ENCODE peak calls at places on chromosomes 6 and 20, in six cellular contexts. D, O, W, E, S and M are unnamed samples.

GRCh38 chr6:137303436-137303835 is 84.3 kb upstream of the IFNGR1 start:
- DNase-seq in D (no peak), O (no peak), W (no peak), E (no peak), S (no peak), M (no peak)

GRCh38 chr20:48879609-48880008 is 41.9 kb upstream of the ARFGEF2 start:
- DNase-seq in D (no peak), O (peak; percentile 57), W (peak; percentile 39), E (peak; percentile 53), S (peak; percentile 7), M (no peak)

GRCh38 chr6:42251911-42252637 is 34.4 kb upstream of the MRPS10 start:
- DNase-seq in D (no peak), O (no peak), W (peak; percentile 73), E (peak; percentile 56), S (no peak), M (no peak)

GRCh38 chr6:56839533-56840183 is 115.2 kb upstream of the BEND6 start:
- DNase-seq in D (no peak), O (no peak), W (no peak), E (no peak), S (no peak), M (no peak)

GRCh38 chr6:31797607-31798006 is 2.1 kb upstream of the VARS1 start:
- DNase-seq in D (no peak), O (no peak), W (no peak), E (no peak), S (no peak), M (no peak)

GRCh38 chr6:2714359-2714895 is 36.3 kb downstream of the MYLK4 start:
- DNase-seq in D (no peak), O (no peak), W (peak; percentile 96), E (peak; percentile 66), S (peak; percentile 58), M (no peak)

GRCh38 chr20:50624351-50625016 is 66.9 kb downstream of the RIPOR3 start:
- DNase-seq in D (peak; percentile 46), O (peak; percentile 80), W (no peak), E (no peak), S (peak; percentile 57), M (no peak)

GRCh38 chr6:43924222-43924702 is 154.3 kb downstream of the VEGFA start:
- DNase-seq in D (no peak), O (no peak), W (peak; percentile 32), E (no peak), S (no peak), M (no peak)

GRCh38 chr6:98847767-98848538 is 13.6 kb downstream of the POU3F2 start:
- DNase-seq in D (no peak), O (no peak), W (peak; percentile 14), E (no peak), S (no peak), M (no peak)

GRCh38 chr20:40286991-40287531 is 402.0 kb downstream of the MAFB start:
- DNase-seq in D (peak; percentile 97), O (peak; percentile 72), W (peak; percentile 49), E (no peak), S (peak; percentile 97), M (no peak)

GRCh38 chr6:1645466-1646185 is 35.9 kb downstream of the FOXC1 start:
- DNase-seq in D (no peak), O (no peak), W (no peak), E (no peak), S (no peak), M (no peak)

DNA sequence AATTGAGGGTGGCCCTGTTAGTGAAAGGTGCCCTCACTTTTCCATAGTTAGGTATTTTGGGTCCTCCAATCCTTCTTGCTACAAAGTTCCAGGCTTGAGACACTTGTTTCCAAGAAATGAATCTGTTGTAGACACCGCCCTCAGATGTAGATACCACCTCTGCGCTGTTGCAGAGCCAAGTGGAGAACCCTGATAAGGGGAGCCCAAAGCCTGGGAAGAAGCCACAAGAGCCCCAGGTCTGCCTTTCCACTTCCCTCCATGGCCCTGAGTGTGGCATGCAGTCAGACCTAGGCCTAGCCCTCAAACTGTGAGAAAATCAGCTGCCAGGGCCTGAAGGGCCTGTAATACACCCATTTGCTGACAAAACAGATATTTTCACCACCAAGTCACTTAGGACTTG is 37.1 kb downstream of the DTD1 start:
- DNase-seq in D (no peak), O (no peak), W (no peak), E (no peak), S (no peak), M (no peak)
- TF ChIP-seq CTCF in D (no peak), O (no peak), W (no peak), E (no peak), S (no peak), M (no peak)

GRCh38 chr6:116280960-116281316 is 1.2 kb upstream of the TSPYL1 start:
- DNase-seq in D (no peak), O (no peak), W (no peak), E (no peak), S (no peak), M (no peak)
- TF ChIP-seq CTCF in D (no peak), O (no peak), W (no peak), E (no peak), S (no peak), M (no peak)

DNA sequence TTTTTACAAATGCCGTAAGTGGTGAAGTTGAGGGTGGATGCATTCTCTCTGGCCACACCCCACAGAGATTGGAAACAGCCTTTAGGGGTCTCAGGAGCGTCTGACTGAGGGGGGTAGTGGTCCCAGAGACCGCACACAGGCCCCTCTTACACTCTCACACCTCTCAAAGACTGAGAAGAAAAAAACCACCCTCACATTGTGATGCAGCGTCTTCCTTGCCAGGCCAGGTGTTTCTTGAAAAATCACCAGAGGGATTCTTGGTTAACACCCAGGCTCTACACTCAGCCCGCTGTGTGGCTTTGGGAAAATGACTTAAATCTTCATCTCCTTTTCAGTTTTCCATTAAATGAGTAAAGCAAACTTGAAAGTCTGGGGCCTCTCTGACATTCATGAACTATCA is 115.8 kb upstream of the SPTLC3 start:
- DNase-seq in D (no peak), O (no peak), W (no peak), E (no peak), S (no peak), M (no peak)
- TF ChIP-seq CTCF in D (no peak), O (no peak), W (no peak), E (no peak), S (no peak), M (no peak)

GRCh38 chr20:11753155-11753554 is 164.5 kb upstream of the BTBD3 start:
- DNase-seq in D (no peak), O (no peak), W (no peak), E (no peak), S (no peak), M (no peak)

GRCh38 chr20:11754451-11754850 is 163.2 kb upstream of the BTBD3 start:
- DNase-seq in D (no peak), O (no peak), W (no peak), E (no peak), S (no peak), M (no peak)

GRCh38 chr20:11752336-11752735 is 165.4 kb upstream of the BTBD3 start:
- DNase-seq in D (no peak), O (no peak), W (no peak), E (no peak), S (no peak), M (no peak)

DNA sequence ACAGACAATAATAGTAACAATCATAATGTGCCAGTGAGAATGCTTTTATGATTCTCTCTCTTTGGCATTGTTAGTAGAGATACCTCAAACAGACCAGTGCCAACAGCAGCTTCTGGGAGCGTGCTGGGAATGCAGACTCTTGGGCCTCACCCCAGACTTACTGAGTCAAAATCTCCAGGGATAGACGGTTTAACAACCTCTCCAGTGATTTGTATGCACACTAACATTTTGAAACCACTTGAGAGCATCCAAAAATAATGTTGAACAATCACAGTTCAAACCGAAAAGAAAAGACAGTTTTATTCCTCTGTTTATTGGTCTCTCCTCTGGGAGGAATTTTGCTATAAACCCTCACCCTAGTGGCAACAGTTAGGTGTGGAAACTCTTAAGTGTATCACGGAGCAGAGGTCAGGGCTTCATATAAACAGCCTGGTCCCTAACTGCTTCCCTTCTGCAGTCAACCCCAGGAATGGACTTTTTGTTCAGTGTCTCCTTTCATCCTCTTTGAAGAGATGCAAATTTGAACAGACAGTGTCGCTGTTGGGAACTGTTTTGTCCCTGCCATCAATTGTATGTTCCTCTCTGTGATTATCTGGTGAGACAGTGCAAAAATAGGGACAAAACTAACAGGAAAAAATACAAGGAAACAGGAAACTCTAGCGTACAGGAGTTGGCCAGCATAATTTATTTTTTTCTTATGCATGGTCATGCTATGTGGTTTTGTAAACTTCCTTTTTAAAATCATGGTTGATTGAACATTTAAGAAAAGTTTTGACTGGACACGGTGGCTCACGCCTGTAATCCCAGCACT is 162.4 kb upstream of the BTBD3 start:
- DNase-seq in D (no peak), O (no peak), W (no peak), E (no peak), S (no peak), M (no peak)
- TF ChIP-seq CTCF in D (peak; percentile 35), O (no peak), W (no peak), E (no peak), S (peak; percentile 12), M (no peak)

GRCh38 chr6:8739454-8739853 is 304.1 kb upstream of the SLC35B3 start:
- DNase-seq in D (no peak), O (no peak), W (no peak), E (no peak), S (peak; percentile 30), M (no peak)

GRCh38 chr6:8738951-8739350 is 303.6 kb upstream of the SLC35B3 start:
- DNase-seq in D (no peak), O (no peak), W (no peak), E (no peak), S (peak; percentile 39), M (no peak)

GRCh38 chr6:8743146-8743745 is 307.9 kb upstream of the SLC35B3 start:
- DNase-seq in D (no peak), O (no peak), W (no peak), E (no peak), S (no peak), M (no peak)
- TF ChIP-seq CTCF in D (peak; percentile 47), O (no peak), W (no peak), E (no peak), S (no peak), M (no peak)

GRCh38 chr6:64838726-64839125 is 868.3 kb downstream of the EYS start:
- DNase-seq in D (no peak), O (no peak), W (peak; percentile 17), E (no peak), S (peak; percentile 5), M (no peak)
- TF ChIP-seq CTCF in D (peak; percentile 26), O (no peak), W (no peak), E (no peak), S (peak; percentile 25), M (no peak)

DNA sequence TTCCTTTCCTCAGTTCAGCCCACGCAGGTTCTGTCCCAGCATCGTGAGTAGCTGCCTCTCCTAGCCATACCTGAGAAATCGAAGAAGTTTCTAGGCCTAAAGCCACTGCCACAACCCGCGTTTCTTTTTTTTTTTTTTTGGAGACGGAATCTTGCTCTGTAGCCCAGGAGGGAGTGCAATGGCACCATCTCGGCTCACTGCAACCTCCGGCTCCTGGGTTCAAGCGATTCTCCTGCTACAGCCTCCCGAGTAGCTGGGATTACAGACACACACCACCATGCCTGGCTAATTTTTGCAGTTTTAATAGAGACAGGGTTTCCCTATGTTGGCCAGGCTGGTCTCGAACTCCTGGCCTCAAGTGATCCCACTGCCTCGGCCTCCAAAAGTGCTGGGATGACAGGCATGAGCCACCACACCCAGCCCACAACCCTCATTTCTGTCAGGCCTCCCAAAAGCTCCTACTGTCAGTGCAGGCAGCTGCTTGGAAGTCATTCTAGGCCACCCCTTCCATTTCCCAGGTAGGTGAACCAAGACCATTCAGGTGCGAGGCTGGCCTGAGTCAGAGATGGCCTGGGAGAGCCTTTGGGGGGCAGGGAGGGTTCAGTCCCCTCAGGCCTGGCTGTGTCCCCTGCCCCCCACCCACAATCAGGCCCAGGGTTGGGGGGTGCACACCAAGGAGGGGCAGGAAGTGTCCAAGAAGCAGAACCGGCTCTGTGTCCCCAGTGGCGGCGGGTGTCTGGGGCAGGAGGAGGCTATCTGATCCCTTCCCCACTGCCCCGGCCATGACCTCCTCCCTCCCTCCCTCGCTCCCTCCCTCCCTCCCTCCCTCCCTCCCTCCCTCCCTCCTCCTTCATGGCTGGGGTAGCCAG is 47.2 kb downstream of the NOL4L start:
- DNase-seq in D (no peak), O (no peak), W (no peak), E (no peak), S (no peak), M (no peak)
- TF ChIP-seq CTCF in D (no peak), O (no peak), W (no peak), E (no peak), S (no peak), M (peak; percentile 15)